ENCODE peak calls at places on chromosomes 11 and 22, in ten cellular contexts. One of them, this sample, is unnamed.

GRCh38 chr11:74175923-74176322 is 4.8 kb downstream of the PPME1 start:
- DNase-seq in fibroblast of villous mesenchyme: no peak
- DNase-seq in right atrium auricular region: no peak
- DNase-seq in AG10803: no peak
- DNase-seq in pancreas: no peak
- DNase-seq in Calu3: no peak
- DNase-seq in bronchial epithelial cell: no peak
- DNase-seq in IMR-90: no peak
- DNase-seq in cardiac fibroblast: no peak
- DNase-seq in MCF 10A: no peak
- DNase-seq in this sample: no peak

GRCh38 chr22:20223421-20224245 is 44.5 kb downstream of the RTN4R start:
- DNase-seq in pancreas: no peak
- DNase-seq in right atrium auricular region: no peak
- DNase-seq in cardiac fibroblast: no peak
- DNase-seq in fibroblast of villous mesenchyme: no peak
- DNase-seq in Calu3: no peak
- DNase-seq in bronchial epithelial cell: no peak
- DNase-seq in AG10803: no peak
- DNase-seq in MCF 10A: no peak
- DNase-seq in IMR-90: no peak
- DNase-seq in this sample: no peak

GRCh38 chr11:95641506-95641905 is 148.1 kb downstream of the FAM76B start:
- DNase-seq in IMR-90: no peak
- DNase-seq in cardiac fibroblast: no peak
- DNase-seq in right atrium auricular region: no peak
- DNase-seq in AG10803: no peak
- DNase-seq in fibroblast of villous mesenchyme: no peak
- DNase-seq in MCF 10A: peak
- DNase-seq in pancreas: no peak
- DNase-seq in Calu3: no peak
- DNase-seq in bronchial epithelial cell: peak
- DNase-seq in this sample: no peak

GRCh38 chr11:38814670-38815069 is 2216.6 kb upstream of the RAG2 start:
- DNase-seq in right atrium auricular region: no peak
- DNase-seq in cardiac fibroblast: no peak
- DNase-seq in MCF 10A: peak
- DNase-seq in AG10803: no peak
- DNase-seq in Calu3: no peak
- DNase-seq in fibroblast of villous mesenchyme: peak
- DNase-seq in pancreas: no peak
- DNase-seq in bronchial epithelial cell: peak
- DNase-seq in IMR-90: peak
- DNase-seq in this sample: no peak

GRCh38 chr11:130150790-130151189 is 8.8 kb upstream of the ST14 start:
- DNase-seq in cardiac fibroblast: no peak
- DNase-seq in Calu3: no peak
- DNase-seq in IMR-90: no peak
- DNase-seq in AG10803: no peak
- DNase-seq in fibroblast of villous mesenchyme: no peak
- DNase-seq in right atrium auricular region: no peak
- DNase-seq in bronchial epithelial cell: no peak
- DNase-seq in MCF 10A: no peak
- DNase-seq in pancreas: no peak
- DNase-seq in this sample: no peak

GRCh38 chr11:96744697-96745096 is 354.9 kb downstream of the JRKL start:
- DNase-seq in cardiac fibroblast: no peak
- DNase-seq in bronchial epithelial cell: no peak
- DNase-seq in AG10803: peak
- DNase-seq in Calu3: no peak
- DNase-seq in MCF 10A: no peak
- DNase-seq in pancreas: no peak
- DNase-seq in IMR-90: peak
- DNase-seq in fibroblast of villous mesenchyme: no peak
- DNase-seq in right atrium auricular region: no peak
- DNase-seq in this sample: no peak

GRCh38 chr22:49763696-49764095 is 64.0 kb downstream of the BRD1 start:
- DNase-seq in IMR-90: no peak
- DNase-seq in cardiac fibroblast: no peak
- DNase-seq in AG10803: no peak
- DNase-seq in bronchial epithelial cell: no peak
- DNase-seq in Calu3: no peak
- DNase-seq in right atrium auricular region: no peak
- DNase-seq in fibroblast of villous mesenchyme: no peak
- DNase-seq in MCF 10A: no peak
- DNase-seq in pancreas: peak
- DNase-seq in this sample: peak

GRCh38 chr11:120181446-120181992 is 29.3 kb upstream of the OAF start:
- DNase-seq in pancreas: no peak
- DNase-seq in bronchial epithelial cell: no peak
- DNase-seq in cardiac fibroblast: no peak
- DNase-seq in AG10803: no peak
- DNase-seq in right atrium auricular region: peak
- DNase-seq in fibroblast of villous mesenchyme: no peak
- DNase-seq in Calu3: no peak
- DNase-seq in IMR-90: no peak
- DNase-seq in MCF 10A: no peak
- DNase-seq in this sample: no peak

GRCh38 chr22:19620742-19621371 is 93.4 kb upstream of the SEPTIN5 start:
- DNase-seq in MCF 10A: no peak
- DNase-seq in fibroblast of villous mesenchyme: no peak
- DNase-seq in AG10803: no peak
- DNase-seq in Calu3: no peak
- DNase-seq in right atrium auricular region: no peak
- DNase-seq in cardiac fibroblast: peak
- DNase-seq in IMR-90: no peak
- DNase-seq in bronchial epithelial cell: no peak
- DNase-seq in pancreas: no peak
- DNase-seq in this sample: no peak

GRCh38 chr11:120147950-120148270 is 10.0 kb upstream of the TRIM29 start:
- DNase-seq in IMR-90: no peak
- DNase-seq in MCF 10A: peak
- DNase-seq in bronchial epithelial cell: peak
- DNase-seq in pancreas: no peak
- DNase-seq in right atrium auricular region: no peak
- DNase-seq in AG10803: no peak
- DNase-seq in Calu3: no peak
- DNase-seq in fibroblast of villous mesenchyme: no peak
- DNase-seq in cardiac fibroblast: no peak
- DNase-seq in this sample: no peak

GRCh38 chr11:112744041-112744440 is 217.2 kb upstream of the NCAM1 start:
- DNase-seq in MCF 10A: no peak
- DNase-seq in bronchial epithelial cell: no peak
- DNase-seq in Calu3: no peak
- DNase-seq in IMR-90: no peak
- DNase-seq in fibroblast of villous mesenchyme: no peak
- DNase-seq in right atrium auricular region: no peak
- DNase-seq in AG10803: no peak
- DNase-seq in cardiac fibroblast: no peak
- DNase-seq in pancreas: no peak
- DNase-seq in this sample: no peak

GRCh38 chr22:39446239-39446721 is 10.5 kb upstream of the MGAT3 start:
- DNase-seq in MCF 10A: no peak
- DNase-seq in IMR-90: no peak
- DNase-seq in pancreas: no peak
- DNase-seq in fibroblast of villous mesenchyme: no peak
- DNase-seq in AG10803: no peak
- DNase-seq in bronchial epithelial cell: no peak
- DNase-seq in right atrium auricular region: no peak
- DNase-seq in cardiac fibroblast: no peak
- DNase-seq in Calu3: no peak
- DNase-seq in this sample: no peak

DNA sequence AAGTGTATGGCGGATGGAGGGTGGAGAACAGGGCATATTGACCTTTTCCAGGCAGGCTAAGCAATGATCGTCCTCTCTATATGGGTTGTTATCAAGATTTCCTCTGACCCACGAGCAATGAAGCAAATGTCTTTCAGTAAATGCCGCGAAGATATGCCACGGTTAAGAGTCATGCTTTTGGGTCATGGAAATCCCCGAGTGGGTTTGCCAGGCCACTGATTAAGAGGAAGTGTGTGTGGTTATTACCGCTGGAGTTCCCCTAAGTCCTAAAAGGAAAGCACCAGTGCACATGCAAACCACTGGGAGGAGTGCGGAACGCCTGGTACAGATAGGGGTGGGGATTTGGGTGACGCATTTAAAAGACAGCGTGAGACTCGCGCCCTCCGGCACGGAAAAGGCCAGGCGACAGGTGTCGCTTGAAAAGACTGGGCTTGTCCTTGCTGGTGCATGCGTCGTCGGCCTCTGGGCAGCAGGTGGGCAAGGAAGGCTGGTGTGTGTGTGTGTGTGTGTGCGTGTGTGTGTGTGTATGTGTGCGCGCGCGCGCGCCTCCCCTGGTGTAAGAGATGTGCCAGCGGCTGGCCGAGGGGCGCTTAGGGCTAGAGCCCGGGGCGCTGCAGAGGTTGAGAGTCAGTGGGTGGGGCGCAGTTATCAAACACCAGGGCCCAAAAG is at the start of gene BIRC3:
- DNase-seq in Calu3: peak
- DNase-seq in MCF 10A: peak
- DNase-seq in pancreas: peak
- DNase-seq in bronchial epithelial cell: peak
- DNase-seq in AG10803: peak
- DNase-seq in fibroblast of villous mesenchyme: peak
- DNase-seq in right atrium auricular region: peak
- DNase-seq in cardiac fibroblast: peak
- DNase-seq in IMR-90: peak
- DNase-seq in this sample: peak
- TF ChIP-seq CTCF in Calu3: no peak
- TF ChIP-seq CTCF in MCF 10A: no peak
- TF ChIP-seq CTCF in pancreas: no peak
- TF ChIP-seq CTCF in bronchial epithelial cell: peak
- TF ChIP-seq CTCF in AG10803: peak
- TF ChIP-seq CTCF in fibroblast of villous mesenchyme: peak
- TF ChIP-seq CTCF in right atrium auricular region: no peak
- TF ChIP-seq CTCF in cardiac fibroblast: peak
- TF ChIP-seq CTCF in IMR-90: peak
- TF ChIP-seq CTCF in this sample: no peak

GRCh38 chr22:44050766-44051747 is 27.0 kb downstream of the PARVB start:
- DNase-seq in right atrium auricular region: no peak
- DNase-seq in IMR-90: no peak
- DNase-seq in fibroblast of villous mesenchyme: no peak
- DNase-seq in cardiac fibroblast: no peak
- DNase-seq in MCF 10A: no peak
- DNase-seq in bronchial epithelial cell: no peak
- DNase-seq in AG10803: no peak
- DNase-seq in Calu3: no peak
- DNase-seq in pancreas: no peak
- DNase-seq in this sample: no peak
- TF ChIP-seq CTCF in right atrium auricular region: no peak
- TF ChIP-seq CTCF in IMR-90: no peak
- TF ChIP-seq CTCF in fibroblast of villous mesenchyme: no peak
- TF ChIP-seq CTCF in cardiac fibroblast: no peak
- TF ChIP-seq CTCF in MCF 10A: no peak
- TF ChIP-seq CTCF in bronchial epithelial cell: no peak
- TF ChIP-seq CTCF in AG10803: no peak
- TF ChIP-seq CTCF in Calu3: no peak
- TF ChIP-seq CTCF in pancreas: no peak
- TF ChIP-seq CTCF in this sample: no peak

GRCh38 chr11:13152264-13152663 is 125.3 kb upstream of the BMAL1 start:
- DNase-seq in fibroblast of villous mesenchyme: no peak
- DNase-seq in cardiac fibroblast: no peak
- DNase-seq in AG10803: no peak
- DNase-seq in Calu3: no peak
- DNase-seq in bronchial epithelial cell: peak
- DNase-seq in MCF 10A: no peak
- DNase-seq in pancreas: no peak
- DNase-seq in right atrium auricular region: no peak
- DNase-seq in IMR-90: no peak
- DNase-seq in this sample: no peak

GRCh38 chr11:13149991-13150390 is 127.6 kb upstream of the BMAL1 start:
- DNase-seq in IMR-90: no peak
- DNase-seq in cardiac fibroblast: no peak
- DNase-seq in AG10803: no peak
- DNase-seq in pancreas: no peak
- DNase-seq in Calu3: no peak
- DNase-seq in right atrium auricular region: no peak
- DNase-seq in MCF 10A: no peak
- DNase-seq in bronchial epithelial cell: no peak
- DNase-seq in fibroblast of villous mesenchyme: no peak
- DNase-seq in this sample: no peak

GRCh38 chr11:13150487-13150886 is 127.1 kb upstream of the BMAL1 start:
- DNase-seq in fibroblast of villous mesenchyme: no peak
- DNase-seq in cardiac fibroblast: no peak
- DNase-seq in MCF 10A: no peak
- DNase-seq in pancreas: no peak
- DNase-seq in right atrium auricular region: no peak
- DNase-seq in Calu3: no peak
- DNase-seq in IMR-90: no peak
- DNase-seq in bronchial epithelial cell: no peak
- DNase-seq in AG10803: no peak
- DNase-seq in this sample: no peak

DNA sequence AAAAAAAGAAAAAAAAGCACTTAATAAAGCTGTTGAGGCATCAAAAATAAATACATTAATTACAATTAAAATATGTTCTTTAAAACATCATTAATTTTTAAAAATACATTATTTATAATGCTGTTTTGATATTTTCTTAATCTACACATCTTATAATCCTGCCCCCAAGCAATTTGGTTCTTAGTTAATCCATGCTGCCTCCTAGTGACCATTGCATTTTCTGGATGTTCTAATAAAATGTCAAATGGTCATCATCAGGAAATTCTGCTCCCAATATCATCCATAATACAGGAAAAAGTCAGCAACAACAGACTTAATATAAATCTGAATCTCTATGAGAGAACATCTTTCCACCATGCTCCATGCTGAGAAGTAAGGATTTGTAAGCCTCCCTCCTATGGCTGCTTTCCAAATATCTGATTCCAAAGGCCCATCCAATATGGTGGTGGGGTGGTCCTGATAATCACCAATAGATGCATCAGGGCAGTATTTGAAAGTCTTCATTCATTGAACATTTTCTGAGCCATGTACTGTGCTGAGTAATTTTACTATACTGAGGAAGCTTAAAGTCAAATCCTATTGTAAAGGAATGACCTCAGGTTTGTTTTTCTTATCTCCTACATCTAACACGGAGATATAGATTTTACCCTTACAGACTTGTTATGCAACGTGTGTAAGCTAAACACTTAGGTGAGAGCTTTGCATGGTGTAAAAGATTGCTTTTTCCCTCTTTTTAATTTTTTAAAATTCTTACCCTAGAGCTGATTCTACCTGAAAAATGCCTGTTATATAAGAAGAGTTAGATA is 124.7 kb upstream of the BMAL1 start:
- DNase-seq in Calu3: no peak
- DNase-seq in bronchial epithelial cell: peak
- DNase-seq in right atrium auricular region: no peak
- DNase-seq in MCF 10A: peak
- DNase-seq in fibroblast of villous mesenchyme: peak
- DNase-seq in AG10803: peak
- DNase-seq in cardiac fibroblast: peak
- DNase-seq in IMR-90: peak
- DNase-seq in pancreas: no peak
- DNase-seq in this sample: no peak
- TF ChIP-seq CTCF in Calu3: no peak
- TF ChIP-seq CTCF in bronchial epithelial cell: peak
- TF ChIP-seq CTCF in right atrium auricular region: peak
- TF ChIP-seq CTCF in MCF 10A: peak
- TF ChIP-seq CTCF in fibroblast of villous mesenchyme: peak
- TF ChIP-seq CTCF in AG10803: peak
- TF ChIP-seq CTCF in cardiac fibroblast: peak
- TF ChIP-seq CTCF in IMR-90: peak
- TF ChIP-seq CTCF in pancreas: peak
- TF ChIP-seq CTCF in this sample: no peak

GRCh38 chr22:24775769-24776492 is 1.4 kb upstream of the PIWIL3 start:
- DNase-seq in right atrium auricular region: no peak
- DNase-seq in cardiac fibroblast: no peak
- DNase-seq in IMR-90: peak
- DNase-seq in Calu3: peak
- DNase-seq in fibroblast of villous mesenchyme: peak
- DNase-seq in AG10803: peak
- DNase-seq in pancreas: no peak
- DNase-seq in MCF 10A: no peak
- DNase-seq in bronchial epithelial cell: peak
- DNase-seq in this sample: no peak
- TF ChIP-seq CTCF in right atrium auricular region: no peak
- TF ChIP-seq CTCF in cardiac fibroblast: no peak
- TF ChIP-seq CTCF in IMR-90: no peak
- TF ChIP-seq CTCF in Calu3: no peak
- TF ChIP-seq CTCF in fibroblast of villous mesenchyme: no peak
- TF ChIP-seq CTCF in AG10803: no peak
- TF ChIP-seq CTCF in pancreas: no peak
- TF ChIP-seq CTCF in MCF 10A: no peak
- TF ChIP-seq CTCF in bronchial epithelial cell: no peak
- TF ChIP-seq CTCF in this sample: no peak